ENCODE peak calls at places on chromosome X, in five cellular contexts. L is CD4-positive, alpha-beta T cell; O is NCI-H146; G is transverse colon; P is AG04449. U is an unnamed sample.

GRCh38 chrX:10749113-10749512 is 128.7 kb upstream of the MID1 start:
- DNase-seq in G (no peak), L (no peak), P (no peak), O (no peak), U (no peak)

GRCh38 chrX:123184858-123185251 is 777 bp downstream of the GRIA3 start:
- DNase-seq in O (no peak), G (no peak), L (no peak), P (no peak), U (no peak)

GRCh38 chrX:46587753-46588171 is 14.2 kb downstream of the CHST7 start:
- DNase-seq in G (no peak), O (no peak), L (no peak), P (no peak), U (no peak)

GRCh38 chrX:38327007-38327774 is at the start of gene RPGR:
- DNase-seq in P (no peak), G (peak), L (peak), O (peak), U (peak)

GRCh38 chrX:114127411-114128025 is 456.4 kb upstream of the HTR2C start:
- DNase-seq in L (no peak), O (no peak), G (no peak), P (no peak), U (no peak)

GRCh38 chrX:27976284-27976683 is 5.0 kb downstream of the DCAF8L1 start:
- DNase-seq in L (no peak), P (no peak), O (no peak), G (no peak), U (no peak)

GRCh38 chrX:109553862-109554261 is 17.2 kb downstream of the NXT2 start:
- DNase-seq in O (no peak), G (no peak), P (no peak), L (no peak), U (no peak)

GRCh38 chrX:153642313-153642654 is 4.7 kb upstream of the DUSP9 start:
- DNase-seq in O (peak), P (no peak), G (no peak), L (no peak), U (no peak)

GRCh38 chrX:39811391-39811790 is 286.4 kb downstream of the BCOR start:
- DNase-seq in P (no peak), O (peak), L (no peak), G (no peak), U (no peak)

GRCh38 chrX:120672389-120672788 is 42.5 kb upstream of the C1GALT1C1 start:
- DNase-seq in P (peak), O (no peak), L (no peak), G (no peak), U (peak)

U was measured in RCC 7860.